ENCODE peak calls at places on chromosome 12, in six cellular contexts. Z is CD4-positive, alpha-beta T cell; U is IMR-90; G is spleen; M is trophoblast cell; O is colonic mucosa. B is an unnamed sample. For H3K9me3, the result is how much of the 10 kb centered on the place peaks cover.

GRCh38 chr12:111034148-111034910 is 114.0 kb upstream of the MYL2 start:
- DNase-seq in M (no peak), O (no peak), G (peak), Z (no peak), U (no peak), B (no peak)

GRCh38 chr12:24352363-24352762 is 402.9 kb upstream of the SOX5 start:
- DNase-seq in U (no peak), G (no peak), O (no peak), Z (no peak), M (no peak), B (no peak)

GRCh38 chr12:98533723-98534251 is 18.4 kb downstream of the TMPO start:
- DNase-seq in G (no peak), O (no peak), U (peak), M (peak), Z (no peak), B (no peak)

GRCh38 chr12:119229837-119230236 is 51.1 kb downstream of the HSPB8 start:
- DNase-seq in Z (no peak), G (no peak), U (peak), O (peak), M (peak), B (peak)

GRCh38 chr12:70920251-70920851 is at the start of gene PTPRR:
- DNase-seq in Z (no peak), M (no peak), O (no peak), U (no peak), G (no peak), B (no peak)

GRCh38 chr12:111056618-111057521 is 136.5 kb upstream of the MYL2 start:
- DNase-seq in M (no peak), G (peak), U (no peak), O (no peak), Z (peak), B (no peak)

GRCh38 chr12:119444462-119445044 is 110.0 kb downstream of the CCDC60 start:
- DNase-seq in M (peak), U (no peak), Z (no peak), G (no peak), O (peak), B (peak)

GRCh38 chr12:2649201-2650030 is 145.4 kb upstream of the FKBP4 start:
- DNase-seq in U (no peak), M (no peak), Z (no peak), G (peak), O (no peak), B (no peak)

GRCh38 chr12:73514672-73515071 is 1023.0 kb upstream of the ATXN7L3B start:
- DNase-seq in M (no peak), G (no peak), U (no peak), Z (no peak), O (no peak), B (no peak)

GRCh38 chr12:91347686-91348085 is 165.1 kb upstream of the DCN start:
- DNase-seq in M (peak), Z (no peak), G (no peak), U (no peak), O (no peak), B (no peak)

GRCh38 chr12:111434680-111435338 is 29.1 kb downstream of the SH2B3 start:
- DNase-seq in Z (peak), G (peak), M (no peak), U (peak), O (peak), B (peak)

GRCh38 chr12:66881401-66881800 is 202.5 kb upstream of the GRIP1 start:
- DNase-seq in M (no peak), Z (no peak), G (no peak), U (no peak), O (no peak), B (no peak)

GRCh38 chr12:92912052-92912451 is 17.0 kb downstream of the EEA1 start:
- DNase-seq in Z (no peak), U (peak), M (no peak), O (no peak), G (no peak), B (no peak)

GRCh38 chr12:51229116-51229515 is 9.5 kb upstream of the DAZAP2 start:
- DNase-seq in M (no peak), U (no peak), Z (no peak), O (no peak), G (no peak), B (no peak)

GRCh38 chr12:105850103-105850968 is 288.4 kb downstream of the NUAK1 start:
- DNase-seq in G (no peak), O (no peak), U (no peak), M (no peak), Z (no peak), B (no peak)

GRCh38 chr12:63889721-63890509 is 45.4 kb downstream of the SRGAP1 start:
- DNase-seq in M (peak), Z (no peak), O (no peak), U (no peak), G (no peak), B (no peak)

GRCh38 chr12:104478396-104479140 is 21.8 kb downstream of the CHST11 start:
- DNase-seq in O (peak), G (peak), M (no peak), Z (no peak), U (no peak), B (no peak)

GRCh38 chr12:130031571-130032189 is 127.9 kb upstream of the TMEM132D start:
- DNase-seq in Z (peak), G (peak), O (peak), M (peak), U (no peak), B (peak)

GRCh38 chr12:90067791-90068190 is 359.2 kb upstream of the ATP2B1 start:
- DNase-seq in G (no peak), Z (no peak), O (no peak), U (no peak), M (no peak), B (no peak)

GRCh38 chr12:102167821-102168605 is 29.6 kb downstream of the PMCH start:
- DNase-seq in Z (no peak), M (no peak), O (no peak), U (peak), G (no peak), B (no peak)

GRCh38 chr12:11344504-11344903 is 34.3 kb upstream of the PRB4 start:
- DNase-seq in G (no peak), M (no peak), U (no peak), Z (no peak), O (no peak), B (no peak)

GRCh38 chr12:73361156-73361866 is 1089.1 kb downstream of the TRHDE start:
- DNase-seq in U (no peak), Z (no peak), O (no peak), M (no peak), G (no peak), B (no peak)

GRCh38 chr12:121483950-121484349 is 84.0 kb downstream of the RNF34 start:
- DNase-seq in G (no peak), U (no peak), Z (no peak), M (no peak), O (no peak), B (no peak)

GRCh38 chr12:72178871-72179270 is 93.3 kb upstream of the TRHDE start:
- DNase-seq in Z (no peak), G (no peak), O (no peak), U (no peak), M (no peak), B (no peak)

GRCh38 chr12:2677142-2677880 is 117.5 kb upstream of the FKBP4 start:
- DNase-seq in G (peak), U (no peak), Z (no peak), O (no peak), M (no peak), B (no peak)

GRCh38 chr12:109840349-109841073 is 7.3 kb upstream of the TRPV4 start:
- DNase-seq in U (no peak), O (peak), G (no peak), Z (no peak), M (peak), B (no peak)

DNA sequence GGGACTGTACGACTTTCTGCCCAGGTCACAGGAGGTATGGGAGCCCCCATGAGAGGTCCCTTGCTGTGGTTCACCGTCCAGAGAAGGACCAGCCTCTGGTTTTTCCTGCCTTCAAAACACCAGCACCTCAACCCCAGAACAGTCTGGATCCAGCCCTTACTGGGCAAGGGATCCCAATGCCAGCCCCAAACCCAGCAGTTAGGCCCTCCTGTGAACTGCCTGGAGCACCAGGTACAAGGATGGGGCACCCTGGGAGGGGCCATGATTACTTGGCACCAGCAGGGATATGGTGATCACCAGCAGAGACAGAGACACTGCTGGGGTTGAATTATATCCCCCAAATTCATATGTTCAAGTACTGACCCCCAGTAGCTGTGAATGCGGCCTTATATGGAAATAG is 20.0 kb downstream of the ANHX start:
- DNase-seq in G (no peak), Z (no peak), M (no peak), U (no peak), O (no peak), B (no peak)
- H3K9me3 ChIP-seq in G (half or more), Z (half or more), M (half or more), U (half or more), O (under half), B (half or more)

GRCh38 chr12:132348176-132348575 is 18.8 kb upstream of the GALNT9 start:
- DNase-seq in O (no peak), U (no peak), G (no peak), M (no peak), Z (no peak), B (no peak)

GRCh38 chr12:132347471-132347855 is 18.1 kb upstream of the GALNT9 start:
- DNase-seq in O (no peak), U (no peak), G (no peak), M (no peak), Z (no peak), B (no peak)

GRCh38 chr12:132351751-132352495 is 22.5 kb upstream of the GALNT9 start:
- DNase-seq in G (no peak), Z (no peak), O (no peak), U (no peak), M (no peak), B (peak)

GRCh38 chr12:132346496-132347470 is 17.4 kb upstream of the GALNT9 start:
- DNase-seq in U (no peak), G (no peak), Z (no peak), M (no peak), O (no peak), B (no peak)

DNA sequence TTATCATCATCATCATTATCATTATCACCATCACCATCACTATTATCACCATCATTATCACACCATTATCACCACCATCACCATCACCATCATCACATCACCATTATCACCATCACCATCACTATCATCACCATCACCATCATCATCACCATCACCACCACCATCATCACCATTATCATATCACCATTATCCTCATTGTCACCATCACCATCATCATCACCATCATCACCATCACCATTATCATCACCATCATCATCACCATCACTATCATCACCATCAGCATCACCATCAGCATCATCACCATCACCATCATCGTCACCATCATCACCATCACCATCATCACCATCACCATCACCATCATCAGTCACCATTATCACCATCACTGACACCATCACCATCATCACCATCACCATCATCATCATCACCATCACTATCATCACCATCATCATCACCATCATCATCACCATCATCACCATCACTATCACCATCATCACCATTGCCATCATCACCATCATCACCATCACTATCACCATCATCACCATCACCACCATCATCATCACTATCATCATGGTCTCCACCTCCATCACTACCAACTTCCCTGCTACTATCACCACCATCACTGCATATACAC is 20.2 kb upstream of the GALNT9 start:
- DNase-seq in M (no peak), O (no peak), Z (no peak), G (no peak), U (no peak), B (no peak)
- H3K9me3 ChIP-seq in M (under half), O (under half), Z (under half), G (under half), U (under half), B (under half)

GRCh38 chr12:34151019-34151418 is 128.7 kb downstream of the ALG10 start:
- DNase-seq in Z (no peak), M (no peak), O (no peak), G (no peak), U (no peak), B (no peak)
- H3K9me3 ChIP-seq in Z (under half), M (under half), O (under half), G (under half), U (under half), B (under half)

GRCh38 chr12:52763991-52764390 is 13.2 kb downstream of the KRT76 start:
- DNase-seq in Z (no peak), G (no peak), M (no peak), U (no peak), O (no peak), B (no peak)

GRCh38 chr12:52760623-52761022 is 16.5 kb downstream of the KRT76 start:
- DNase-seq in G (no peak), M (no peak), O (no peak), Z (no peak), U (no peak), B (no peak)

GRCh38 chr12:52765702-52766101 is 11.4 kb downstream of the KRT76 start:
- DNase-seq in O (no peak), M (no peak), U (no peak), G (no peak), Z (no peak), B (no peak)

GRCh38 chr12:52761802-52762201 is 15.3 kb downstream of the KRT76 start:
- DNase-seq in O (no peak), Z (no peak), M (no peak), G (no peak), U (no peak), B (no peak)

DNA sequence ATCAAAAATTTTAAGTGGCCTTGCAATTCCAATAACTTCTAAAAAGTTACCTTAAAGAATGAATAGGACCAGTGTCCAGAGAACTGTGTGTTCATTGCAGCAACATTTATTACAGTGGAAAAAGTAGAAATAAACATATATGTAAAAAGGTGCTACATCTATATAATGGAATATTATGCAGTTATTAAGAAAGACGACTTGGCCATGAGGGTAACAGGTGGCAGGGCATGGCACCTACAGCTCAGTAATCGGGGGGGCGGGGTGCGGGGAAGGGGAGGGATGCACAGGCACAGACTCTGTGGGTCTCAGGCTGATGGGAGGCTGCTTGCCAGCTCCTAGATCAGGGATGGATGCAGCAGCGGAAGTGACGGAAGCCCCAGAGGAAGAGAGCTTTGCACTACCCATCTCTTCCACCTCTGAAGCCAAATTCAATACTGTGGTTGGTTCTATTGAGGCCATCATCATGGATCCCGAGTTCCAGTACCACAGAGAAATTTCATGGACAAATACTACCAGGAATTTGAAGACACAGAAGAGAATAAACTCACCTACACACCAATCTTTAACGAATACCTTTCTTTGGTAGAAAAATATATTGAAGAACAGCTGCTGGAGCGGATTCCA is 14.0 kb downstream of the KRT76 start:
- DNase-seq in G (no peak), O (no peak), U (no peak), Z (no peak), M (no peak), B (no peak)
- H3K9me3 ChIP-seq in G (under half), O (under half), U (under half), Z (under half), M (under half), B (under half)

GRCh38 chr12:5210179-5210917 is 166.7 kb downstream of the KCNA5 start:
- DNase-seq in Z (no peak), M (no peak), U (no peak), O (no peak), G (no peak), B (no peak)
- H3K9me3 ChIP-seq in Z (under half), M (under half), U (under half), O (under half), G (under half), B (under half)

GRCh38 chr12:56864318-56864717 is 69.9 kb downstream of the SDR9C7 start:
- DNase-seq in O (no peak), U (no peak), G (no peak), M (no peak), Z (no peak), B (no peak)
- H3K9me3 ChIP-seq in O (under half), U (under half), G (half or more), M (under half), Z (half or more), B (under half)